ENCODE peak calls at places on chromosomes 7 and 10, in seven cellular contexts. V, J, Z, Y, C, K and G are unnamed samples.

GRCh38 chr7:131688738-131689661 is 132.6 kb upstream of the PODXL start:
- DNase-seq in V (peak), Y (peak), K (peak), C (peak), J (peak), Z (peak), G (peak)

GRCh38 chr10:78173360-78174020 is 139.8 kb downstream of the RPS24 start:
- DNase-seq in V (no peak), Y (no peak), Z (no peak), C (peak), J (no peak), K (no peak), G (no peak)

GRCh38 chr10:34504534-34504933 is 310.6 kb downstream of the PARD3 start:
- DNase-seq in C (no peak), Z (no peak), K (no peak), Y (no peak), J (peak), V (no peak), G (peak)

GRCh38 chr7:158803226-158803944 is 25.9 kb downstream of the ESYT2 start:
- DNase-seq in K (no peak), Z (no peak), Y (no peak), J (no peak), V (no peak), C (no peak), G (no peak)

GRCh38 chr10:93198401-93199175 is 124.9 kb downstream of the CYP26A1 start:
- DNase-seq in J (peak), K (no peak), Z (peak), V (no peak), Y (no peak), C (no peak), G (peak)

GRCh38 chr7:154627571-154628290 is 375.2 kb downstream of the PAXIP1 start:
- DNase-seq in K (no peak), Y (no peak), C (no peak), Z (no peak), J (no peak), V (no peak), G (peak)

GRCh38 chr10:944034-944831 is 12.7 kb upstream of the LARP4B start:
- DNase-seq in J (no peak), K (no peak), Z (peak), C (no peak), V (no peak), Y (no peak), G (peak)

GRCh38 chr7:30029696-30030095 is 1.5 kb downstream of the PLEKHA8 start:
- DNase-seq in Y (no peak), J (no peak), K (no peak), Z (no peak), V (no peak), C (no peak), G (peak)

GRCh38 chr7:19677201-19677600 is 31.6 kb downstream of the POLR1F start:
- DNase-seq in C (no peak), Y (no peak), K (no peak), Z (no peak), J (no peak), V (no peak), G (peak)

GRCh38 chr10:84237199-84238051 is 3.9 kb downstream of the LRIT1 start:
- DNase-seq in K (no peak), Y (peak), Z (no peak), C (no peak), J (no peak), V (no peak), G (no peak)

GRCh38 chr7:117809958-117810357 is 63.3 kb downstream of the CTTNBP2 start:
- DNase-seq in Z (no peak), J (no peak), Y (no peak), K (no peak), V (no peak), C (no peak), G (no peak)

GRCh38 chr7:28020302-28020940 is 160.2 kb downstream of the JAZF1 start:
- DNase-seq in J (peak), Y (peak), K (no peak), V (peak), Z (peak), C (peak), G (peak)

GRCh38 chr7:7830122-7830878 is 111.9 kb upstream of the RPA3 start:
- DNase-seq in V (no peak), Y (no peak), C (no peak), K (no peak), Z (peak), J (peak), G (no peak)

GRCh38 chr10:9198611-9199010 is 1144.1 kb downstream of the GATA3 start:
- DNase-seq in V (no peak), C (no peak), K (no peak), Y (no peak), Z (no peak), J (no peak), G (no peak)

GRCh38 chr10:60048146-60048545 is 141.8 kb upstream of the CCDC6 start:
- DNase-seq in J (peak), Z (peak), V (no peak), C (no peak), Y (peak), K (no peak), G (peak)

GRCh38 chr7:2433713-2434550 is 30.5 kb downstream of the CHST12 start:
- DNase-seq in C (no peak), Y (no peak), K (no peak), V (no peak), J (no peak), Z (no peak), G (no peak)

GRCh38 chr7:6294839-6295238 is 22.4 kb upstream of the CYTH3 start:
- DNase-seq in J (no peak), C (peak), Z (no peak), Y (no peak), K (no peak), V (no peak), G (no peak)

GRCh38 chr7:116528008-116528789 is 3.4 kb downstream of the CAV1 start:
- DNase-seq in K (no peak), J (no peak), Z (peak), C (no peak), V (no peak), Y (no peak), G (peak)